ENCODE peak calls at places on chromosomes 3 and 15, in nine cellular contexts. O, Q, J, I, M, X, H, A and E are unnamed samples.
A peak's percentile ranks its signal among the peaks of the same experiment; 100 is the strongest.

GRCh38 chr15:81239190-81239589 is 42.5 kb downstream of the IL16 start:
- DNase-seq in H (no peak), J (no peak), M (no peak), Q (peak; percentile 69), O (peak; percentile 72), A (no peak), I (no peak), X (no peak), E (no peak)

GRCh38 chr3:28295819-28296364 is 52.6 kb upstream of the ZCWPW2 start:
- DNase-seq in A (no peak), H (no peak), M (no peak), J (no peak), O (peak; percentile 13), I (no peak), Q (peak; percentile 23), X (no peak), E (no peak)

GRCh38 chr3:172317984-172318383 is 130.3 kb downstream of the GHSR start:
- DNase-seq in M (peak; percentile 82), O (peak; percentile 95), X (peak; percentile 87), H (no peak), A (peak; percentile 91), I (peak; percentile 90), J (no peak), Q (peak; percentile 92), E (peak; percentile 58)

GRCh38 chr15:83119968-83120581 is 12.6 kb downstream of the TM6SF1 start:
- DNase-seq in M (no peak), Q (no peak), J (no peak), X (no peak), O (no peak), H (no peak), I (no peak), A (no peak), E (no peak)

GRCh38 chr3:183287301-183287971 is 34.4 kb downstream of the B3GNT5 start:
- DNase-seq in X (peak; percentile 96), J (no peak), I (no peak), M (no peak), A (peak; percentile 93), H (no peak), O (peak; percentile 97), Q (peak; percentile 98), E (no peak)

GRCh38 chr3:81581966-81582599 is 179.4 kb downstream of the GBE1 start:
- DNase-seq in H (no peak), M (no peak), A (peak; percentile 16), Q (peak; percentile 75), J (peak; percentile 34), I (peak; percentile 5), X (peak; percentile 43), O (peak; percentile 62), E (peak; percentile 56)

GRCh38 chr3:80190051-80190450 is 422.3 kb upstream of the ROBO1 start:
- DNase-seq in X (peak; percentile 78), O (peak; percentile 92), J (no peak), I (peak; percentile 92), H (no peak), A (peak; percentile 82), M (no peak), Q (peak; percentile 88), E (no peak)

GRCh38 chr3:12705981-12706380 is 42.1 kb upstream of the RAF1 start:
- DNase-seq in Q (no peak), M (no peak), O (peak; percentile 51), J (no peak), H (no peak), A (peak; percentile 60), I (no peak), X (no peak), E (no peak)

GRCh38 chr3:45936261-45936660 is 7.0 kb upstream of the CXCR6 start:
- DNase-seq in M (no peak), O (no peak), Q (no peak), I (no peak), H (no peak), J (no peak), X (no peak), A (no peak), E (no peak)

GRCh38 chr3:107236661-107237375 is 140.4 kb upstream of the CCDC54 start:
- DNase-seq in Q (no peak), J (no peak), O (no peak), H (no peak), A (no peak), X (peak; percentile 32), M (no peak), I (no peak), E (no peak)

GRCh38 chr3:144073698-144074097 is 102.1 kb downstream of the DIPK2A start:
- DNase-seq in I (no peak), Q (no peak), A (no peak), M (no peak), H (no peak), O (no peak), J (no peak), X (peak; percentile 17), E (no peak)

GRCh38 chr15:33059184-33059583 is 135.3 kb downstream of the FMN1 start:
- DNase-seq in H (no peak), A (peak; percentile 43), J (no peak), O (peak; percentile 11), I (no peak), X (no peak), Q (peak; percentile 47), M (no peak), E (no peak)

GRCh38 chr3:187012609-187013051 is 82.3 kb downstream of the ST6GAL1 start:
- DNase-seq in J (peak; percentile 72), O (peak; percentile 34), H (peak; percentile 39), X (no peak), M (peak; percentile 51), A (no peak), I (no peak), Q (peak; percentile 59), E (peak; percentile 74)

GRCh38 chr3:52294320-52295150 is 6.9 kb downstream of the GLYCTK start:
- DNase-seq in J (no peak), X (no peak), A (no peak), M (no peak), Q (no peak), H (no peak), I (no peak), O (no peak), E (no peak)

GRCh38 chr3:185205865-185206264 is 48.0 kb downstream of the EHHADH start:
- DNase-seq in O (no peak), M (no peak), I (no peak), A (no peak), J (no peak), X (no peak), Q (no peak), H (no peak), E (peak; percentile 17)

GRCh38 chr15:85174521-85174920 is 192.9 kb downstream of the PDE8A start:
- DNase-seq in J (no peak), O (no peak), A (no peak), H (no peak), X (no peak), Q (no peak), M (no peak), I (no peak), E (no peak)

GRCh38 chr15:62866366-62866765 is 176.2 kb upstream of the TPM1 start:
- DNase-seq in I (no peak), X (no peak), J (no peak), M (no peak), A (no peak), H (no peak), Q (no peak), O (no peak), E (no peak)

GRCh38 chr15:66187271-66187670 is 66.3 kb downstream of the MEGF11 start:
- DNase-seq in J (no peak), X (no peak), A (no peak), H (no peak), Q (no peak), I (no peak), M (no peak), O (peak; percentile 11), E (no peak)

GRCh38 chr15:66189291-66189690 is 64.3 kb downstream of the MEGF11 start:
- DNase-seq in M (no peak), O (no peak), X (no peak), Q (no peak), A (no peak), H (no peak), I (no peak), J (no peak), E (no peak)

GRCh38 chr15:66186049-66186825 is 67.3 kb downstream of the MEGF11 start:
- DNase-seq in A (peak; percentile 55), X (no peak), O (peak; percentile 42), J (no peak), M (no peak), I (no peak), Q (no peak), H (no peak), E (no peak)

GRCh38 chr15:66184936-66185790 is 68.4 kb downstream of the MEGF11 start:
- DNase-seq in J (no peak), I (no peak), A (no peak), O (peak; percentile 58), M (no peak), X (no peak), H (no peak), Q (no peak), E (no peak)

DNA sequence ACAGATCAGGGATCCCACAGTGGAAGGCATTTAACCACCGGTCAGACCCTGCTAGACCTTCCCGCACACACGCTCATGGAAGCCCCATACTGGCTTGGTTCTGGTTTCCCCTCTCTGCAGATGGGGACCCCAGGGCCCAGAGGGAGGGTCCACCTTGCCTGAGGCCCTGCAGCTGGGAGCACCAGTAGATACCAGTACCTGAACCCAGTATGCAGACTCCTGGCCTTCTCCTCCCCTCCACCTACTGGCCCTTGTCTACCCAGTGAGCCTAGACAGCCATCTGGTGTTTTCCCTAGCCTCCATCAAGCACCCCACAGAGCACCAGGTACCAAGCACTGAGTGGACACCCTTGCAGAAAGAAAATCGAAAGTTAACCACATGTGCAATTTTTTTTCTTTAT is 65.1 kb downstream of the MEGF11 start:
- DNase-seq in J (peak; percentile 62), X (no peak), Q (no peak), H (no peak), A (no peak), O (no peak), I (no peak), M (no peak), E (no peak)
- TF ChIP-seq CTCF in J (peak; percentile 63), X (no peak), Q (no peak), H (no peak), A (no peak), O (no peak), I (no peak), M (peak; percentile 3), E (no peak)

GRCh38 chr3:43105224-43105596 is 669 bp downstream of the POMGNT2 start:
- DNase-seq in A (no peak), J (no peak), M (peak; percentile 26), O (no peak), X (no peak), I (no peak), Q (no peak), H (peak; percentile 28), E (no peak)
- H3K4me3 ChIP-seq in A (peak overlapping the region; percentile 80), J (no peak overlapping the region), M (peak overlapping the region; percentile 88), O (peak overlapping the region; percentile 42), X (peak overlapping the region; percentile 57), I (peak overlapping the region; percentile 52), Q (peak overlapping the region; percentile 76), H (peak overlapping the region; percentile 92), E (no peak overlapping the region)

GRCh38 chr15:28726102-28726501 is 13.9 kb upstream of the GOLGA8M start:
- DNase-seq in I (no peak), M (no peak), X (no peak), Q (no peak), H (no peak), J (no peak), O (no peak), A (no peak), E (no peak)

GRCh38 chr15:28725556-28725955 is 13.3 kb upstream of the GOLGA8M start:
- DNase-seq in I (no peak), J (no peak), X (no peak), H (no peak), O (no peak), A (no peak), Q (no peak), M (no peak), E (no peak)
- TF ChIP-seq CTCF in I (no peak), J (no peak), X (no peak), H (no peak), O (no peak), A (no peak), Q (no peak), M (no peak), E (no peak)

GRCh38 chr3:62981962-62982361 is 106.7 kb upstream of the CADPS start:
- DNase-seq in A (no peak), I (no peak), O (no peak), M (no peak), J (no peak), Q (no peak), H (no peak), X (no peak), E (no peak)
- H3K4me3 ChIP-seq in A (no peak overlapping the region), I (no peak overlapping the region), O (no peak overlapping the region), M (no peak overlapping the region), J (no peak overlapping the region), Q (no peak overlapping the region), H (no peak overlapping the region), X (no peak overlapping the region), E (no peak overlapping the region)